ENCODE peak calls at places on chromosomes 12 and 14, in six cellular contexts. One of them, this sample, is unnamed.

GRCh38 chr12:84874125-84874824 is 38.3 kb downstream of the SLC6A15 start:
- DNase-seq in trophoblast cell: peak; percentile 80
- DNase-seq in IMR-90: peak; percentile 60
- DNase-seq in mesendoderm: peak; percentile 50
- DNase-seq in H1: no peak
- DNase-seq in mesenchymal stem cell: peak; percentile 74
- DNase-seq in this sample: peak; percentile 55

GRCh38 chr12:94312388-94312787 is 147.3 kb downstream of the CEP83 start:
- DNase-seq in IMR-90: no peak
- DNase-seq in mesendoderm: no peak
- DNase-seq in H1: no peak
- DNase-seq in mesenchymal stem cell: no peak
- DNase-seq in trophoblast cell: no peak
- DNase-seq in this sample: no peak

GRCh38 chr12:93851245-93851665 is 174.1 kb downstream of the CRADD start:
- DNase-seq in mesenchymal stem cell: no peak
- DNase-seq in IMR-90: no peak
- DNase-seq in H1: no peak
- DNase-seq in trophoblast cell: no peak
- DNase-seq in mesendoderm: no peak
- DNase-seq in this sample: no peak

GRCh38 chr14:105340821-105341408 is 26.4 kb downstream of the PACS2 start:
- DNase-seq in IMR-90: peak; percentile 11
- DNase-seq in trophoblast cell: no peak
- DNase-seq in mesenchymal stem cell: no peak
- DNase-seq in H1: no peak
- DNase-seq in mesendoderm: no peak
- DNase-seq in this sample: no peak

GRCh38 chr14:75979071-75979571 is 2.7 kb downstream of the TGFB3 start:
- DNase-seq in mesendoderm: peak; percentile 57
- DNase-seq in IMR-90: peak; percentile 38
- DNase-seq in mesenchymal stem cell: peak; percentile 18
- DNase-seq in H1: peak; percentile 74
- DNase-seq in trophoblast cell: peak; percentile 8
- DNase-seq in this sample: no peak

GRCh38 chr12:7403466-7403865 is 40.5 kb downstream of the CD163L1 start:
- DNase-seq in mesenchymal stem cell: no peak
- DNase-seq in trophoblast cell: no peak
- DNase-seq in H1: no peak
- DNase-seq in IMR-90: peak; percentile 4
- DNase-seq in mesendoderm: no peak
- DNase-seq in this sample: no peak

GRCh38 chr12:68538722-68539614 is 71.7 kb upstream of the RAP1B start:
- DNase-seq in H1: peak; percentile 51
- DNase-seq in trophoblast cell: peak; percentile 7
- DNase-seq in mesenchymal stem cell: peak; percentile 58
- DNase-seq in IMR-90: peak; percentile 26
- DNase-seq in mesendoderm: peak; percentile 87
- DNase-seq in this sample: no peak

GRCh38 chr12:67772276-67773169 is 124.0 kb downstream of the DYRK2 start:
- DNase-seq in H1: peak; percentile 64
- DNase-seq in mesendoderm: peak; percentile 100
- DNase-seq in IMR-90: peak; percentile 76
- DNase-seq in trophoblast cell: no peak
- DNase-seq in mesenchymal stem cell: peak; percentile 87
- DNase-seq in this sample: peak; percentile 62

GRCh38 chr14:92403981-92404380 is 81.0 kb downstream of the SLC24A4 start:
- DNase-seq in IMR-90: no peak
- DNase-seq in H1: no peak
- DNase-seq in trophoblast cell: no peak
- DNase-seq in mesenchymal stem cell: no peak
- DNase-seq in mesendoderm: no peak
- DNase-seq in this sample: no peak

GRCh38 chr12:122124370-122124769 is 45.8 kb downstream of the MLXIP start:
- DNase-seq in mesenchymal stem cell: no peak
- DNase-seq in IMR-90: no peak
- DNase-seq in trophoblast cell: no peak
- DNase-seq in H1: no peak
- DNase-seq in mesendoderm: no peak
- DNase-seq in this sample: no peak

GRCh38 chr12:65510584-65511050 is 232.1 kb downstream of the MSRB3 start:
- DNase-seq in mesendoderm: peak; percentile 69
- DNase-seq in mesenchymal stem cell: no peak
- DNase-seq in trophoblast cell: no peak
- DNase-seq in IMR-90: no peak
- DNase-seq in H1: peak; percentile 71
- DNase-seq in this sample: peak; percentile 92

GRCh38 chr12:79566452-79566851 is 124.3 kb downstream of the PAWR start:
- DNase-seq in trophoblast cell: no peak
- DNase-seq in IMR-90: peak; percentile 24
- DNase-seq in H1: no peak
- DNase-seq in mesenchymal stem cell: peak; percentile 69
- DNase-seq in mesendoderm: no peak
- DNase-seq in this sample: no peak

GRCh38 chr12:124556896-124557501 is 10.4 kb downstream of the NCOR2 start:
- DNase-seq in trophoblast cell: no peak
- DNase-seq in H1: no peak
- DNase-seq in mesenchymal stem cell: peak; percentile 69
- DNase-seq in mesendoderm: no peak
- DNase-seq in IMR-90: no peak
- DNase-seq in this sample: no peak

GRCh38 chr14:89485264-89485663 is 68.2 kb upstream of the FOXN3 start:
- DNase-seq in IMR-90: no peak
- DNase-seq in mesendoderm: no peak
- DNase-seq in trophoblast cell: no peak
- DNase-seq in mesenchymal stem cell: no peak
- DNase-seq in H1: no peak
- DNase-seq in this sample: no peak

GRCh38 chr12:50525422-50525821 is 20.6 kb downstream of the DIP2B start:
- DNase-seq in mesenchymal stem cell: no peak
- DNase-seq in IMR-90: no peak
- DNase-seq in H1: no peak
- DNase-seq in trophoblast cell: no peak
- DNase-seq in mesendoderm: no peak
- DNase-seq in this sample: no peak

GRCh38 chr14:91164676-91165075 is 50.8 kb downstream of the DGLUCY start:
- DNase-seq in IMR-90: no peak
- DNase-seq in mesenchymal stem cell: no peak
- DNase-seq in H1: no peak
- DNase-seq in mesendoderm: no peak
- DNase-seq in trophoblast cell: peak; percentile 73
- DNase-seq in this sample: no peak

GRCh38 chr14:69615471-69616407 is 4.3 kb downstream of the SUSD6 start:
- DNase-seq in H1: no peak
- DNase-seq in IMR-90: peak; percentile 84
- DNase-seq in mesenchymal stem cell: peak; percentile 72
- DNase-seq in trophoblast cell: peak; percentile 28
- DNase-seq in mesendoderm: no peak
- DNase-seq in this sample: no peak

GRCh38 chr14:93089501-93090269 is 26.0 kb downstream of the ITPK1 start:
- DNase-seq in H1: no peak
- DNase-seq in mesendoderm: peak; percentile 75
- DNase-seq in trophoblast cell: no peak
- DNase-seq in IMR-90: no peak
- DNase-seq in mesenchymal stem cell: no peak
- DNase-seq in this sample: no peak

GRCh38 chr12:132566551-132567131 is 43.7 kb downstream of the LRCOL1 start:
- DNase-seq in H1: no peak
- DNase-seq in mesenchymal stem cell: no peak
- DNase-seq in mesendoderm: no peak
- DNase-seq in IMR-90: no peak
- DNase-seq in trophoblast cell: no peak
- DNase-seq in this sample: no peak

GRCh38 chr12:129304532-129304931 is 451.3 kb downstream of the GLT1D1 start:
- DNase-seq in mesendoderm: peak; percentile 77
- DNase-seq in IMR-90: no peak
- DNase-seq in mesenchymal stem cell: no peak
- DNase-seq in H1: no peak
- DNase-seq in trophoblast cell: no peak
- DNase-seq in this sample: no peak

GRCh38 chr14:70045715-70046535 is 142.8 kb downstream of the SLC8A3 start:
- DNase-seq in trophoblast cell: peak; percentile 80
- DNase-seq in H1: peak; percentile 86
- DNase-seq in mesendoderm: peak; percentile 85
- DNase-seq in mesenchymal stem cell: peak; percentile 50
- DNase-seq in IMR-90: peak; percentile 48
- DNase-seq in this sample: peak; percentile 55

GRCh38 chr14:69460093-69460701 is 24.3 kb upstream of the PLEKHD1 start:
- DNase-seq in mesenchymal stem cell: peak; percentile 92
- DNase-seq in IMR-90: peak; percentile 95
- DNase-seq in mesendoderm: peak; percentile 62
- DNase-seq in trophoblast cell: peak; percentile 92
- DNase-seq in H1: no peak
- DNase-seq in this sample: no peak

GRCh38 chr14:68363841-68364711 is 428.8 kb downstream of the ZFP36L1 start:
- DNase-seq in mesenchymal stem cell: peak; percentile 94
- DNase-seq in mesendoderm: peak; percentile 97
- DNase-seq in IMR-90: peak; percentile 62
- DNase-seq in trophoblast cell: no peak
- DNase-seq in H1: peak; percentile 81
- DNase-seq in this sample: peak; percentile 92

GRCh38 chr12:20415013-20415412 is 46.7 kb downstream of the PDE3A start:
- DNase-seq in mesendoderm: no peak
- DNase-seq in trophoblast cell: no peak
- DNase-seq in mesenchymal stem cell: peak; percentile 29
- DNase-seq in IMR-90: no peak
- DNase-seq in H1: no peak
- DNase-seq in this sample: no peak

GRCh38 chr14:93538411-93538810 is 107.7 kb downstream of the UNC79 start:
- DNase-seq in H1: peak; percentile 61
- DNase-seq in IMR-90: peak; percentile 2
- DNase-seq in trophoblast cell: no peak
- DNase-seq in mesendoderm: peak; percentile 88
- DNase-seq in mesenchymal stem cell: no peak
- DNase-seq in this sample: no peak

GRCh38 chr12:122888232-122888752 is 7.6 kb downstream of the VPS37B start:
- DNase-seq in trophoblast cell: peak; percentile 94
- DNase-seq in mesendoderm: peak; percentile 95
- DNase-seq in mesenchymal stem cell: peak; percentile 85
- DNase-seq in IMR-90: peak; percentile 69
- DNase-seq in H1: no peak
- DNase-seq in this sample: no peak

GRCh38 chr12:27615331-27615891 is 80.8 kb upstream of the REP15 start:
- DNase-seq in IMR-90: peak; percentile 56
- DNase-seq in mesenchymal stem cell: peak; percentile 80
- DNase-seq in trophoblast cell: peak; percentile 82
- DNase-seq in mesendoderm: peak; percentile 70
- DNase-seq in H1: no peak
- DNase-seq in this sample: no peak

GRCh38 chr12:96471368-96472040 is 17.9 kb upstream of the CFAP54 start:
- DNase-seq in mesenchymal stem cell: peak; percentile 49
- DNase-seq in H1: no peak
- DNase-seq in IMR-90: peak; percentile 82
- DNase-seq in trophoblast cell: no peak
- DNase-seq in mesendoderm: no peak
- DNase-seq in this sample: no peak

GRCh38 chr12:124511259-124511985 is 56.0 kb downstream of the NCOR2 start:
- DNase-seq in mesendoderm: no peak
- DNase-seq in H1: no peak
- DNase-seq in trophoblast cell: no peak
- DNase-seq in mesenchymal stem cell: no peak
- DNase-seq in IMR-90: no peak
- DNase-seq in this sample: no peak

GRCh38 chr14:93951798-93952540 is 24.4 kb downstream of the ASB2 start:
- DNase-seq in mesendoderm: no peak
- DNase-seq in trophoblast cell: no peak
- DNase-seq in mesenchymal stem cell: no peak
- DNase-seq in IMR-90: peak; percentile 7
- DNase-seq in H1: no peak
- DNase-seq in this sample: no peak

GRCh38 chr14:61406670-61407069 is 85.3 kb downstream of the PRKCH start:
- DNase-seq in mesenchymal stem cell: no peak
- DNase-seq in trophoblast cell: peak; percentile 69
- DNase-seq in H1: no peak
- DNase-seq in IMR-90: no peak
- DNase-seq in mesendoderm: peak; percentile 73
- DNase-seq in this sample: no peak

DNA sequence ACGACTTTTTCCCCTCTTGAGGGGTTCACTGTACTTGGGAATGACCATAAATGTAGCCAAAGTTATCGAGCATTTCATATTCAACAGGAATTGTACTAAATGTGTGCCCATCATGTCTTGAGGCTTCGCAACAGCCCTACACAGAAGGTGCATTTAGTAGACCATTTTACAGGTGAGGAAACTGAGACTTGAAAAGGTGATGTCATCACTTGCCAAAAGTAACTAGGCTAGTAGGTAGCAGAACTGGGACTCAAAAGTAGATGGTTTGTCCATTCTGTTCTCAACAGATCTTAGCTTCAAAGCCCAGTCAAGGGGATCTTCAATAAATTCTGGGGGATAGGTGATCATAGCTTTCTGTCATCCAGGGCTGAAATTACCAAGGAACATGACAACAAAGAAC is 782.2 kb downstream of the MED13L start:
- DNase-seq in mesenchymal stem cell: no peak
- DNase-seq in IMR-90: no peak
- DNase-seq in mesendoderm: no peak
- DNase-seq in trophoblast cell: no peak
- DNase-seq in H1: no peak
- DNase-seq in this sample: no peak
- H3K79me1 ChIP-seq in mesenchymal stem cell: no peaks in the 10 kb centered on the region
- H3K79me1 ChIP-seq in IMR-90: no peaks in the 10 kb centered on the region
- H3K79me1 ChIP-seq in mesendoderm: no peaks in the 10 kb centered on the region
- H3K79me1 ChIP-seq in trophoblast cell: no peaks in the 10 kb centered on the region
- H3K79me1 ChIP-seq in H1: no peaks in the 10 kb centered on the region
- H3K79me1 ChIP-seq in this sample: no peaks in the 10 kb centered on the region

DNA sequence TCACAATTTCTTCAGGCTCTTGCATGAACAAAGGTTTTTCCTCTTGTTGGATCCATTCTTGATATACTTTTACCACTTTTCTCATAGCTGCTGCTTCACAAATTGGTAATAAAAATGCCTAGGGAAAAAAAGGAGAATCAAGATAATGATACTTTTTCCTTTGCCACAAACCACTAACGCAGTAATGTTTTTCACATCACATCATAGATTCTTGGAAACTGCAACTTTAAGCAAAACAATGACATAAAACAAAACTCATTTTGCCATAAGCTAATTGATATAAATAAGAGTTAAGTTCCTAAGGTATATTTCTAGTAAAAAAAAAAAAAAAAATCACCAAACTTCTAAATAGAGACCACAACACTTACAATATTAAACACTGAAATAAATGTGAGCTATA is 66.6 kb downstream of the RALGAPA1 start:
- DNase-seq in mesendoderm: no peak
- DNase-seq in trophoblast cell: no peak
- DNase-seq in IMR-90: no peak
- DNase-seq in H1: no peak
- DNase-seq in mesenchymal stem cell: no peak
- DNase-seq in this sample: no peak
- H3K36me3 ChIP-seq in mesendoderm: no peaks in the 10 kb centered on the region
- H3K36me3 ChIP-seq in trophoblast cell: peaks cover 4% of the 10 kb centered on the region
- H3K36me3 ChIP-seq in IMR-90: peaks cover 5% of the 10 kb centered on the region
- H3K36me3 ChIP-seq in H1: no peaks in the 10 kb centered on the region
- H3K36me3 ChIP-seq in mesenchymal stem cell: peaks cover 3% of the 10 kb centered on the region
- H3K36me3 ChIP-seq in this sample: no peaks in the 10 kb centered on the region

GRCh38 chr12:105142259-105142658 is 34.7 kb downstream of the WASHC4 start:
- DNase-seq in H1: no peak
- DNase-seq in mesendoderm: no peak
- DNase-seq in mesenchymal stem cell: no peak
- DNase-seq in trophoblast cell: no peak
- DNase-seq in IMR-90: no peak
- DNase-seq in this sample: no peak
- H3K79me1 ChIP-seq in H1: no peaks in the 10 kb centered on the region
- H3K79me1 ChIP-seq in mesendoderm: no peaks in the 10 kb centered on the region
- H3K79me1 ChIP-seq in mesenchymal stem cell: peaks cover 2% of the 10 kb centered on the region
- H3K79me1 ChIP-seq in trophoblast cell: no peaks in the 10 kb centered on the region
- H3K79me1 ChIP-seq in IMR-90: peaks cover 3% of the 10 kb centered on the region
- H3K79me1 ChIP-seq in this sample: no peaks in the 10 kb centered on the region

GRCh38 chr14:81480741-81481140 is 52.9 kb downstream of the SEL1L start:
- DNase-seq in mesenchymal stem cell: no peak
- DNase-seq in trophoblast cell: no peak
- DNase-seq in mesendoderm: no peak
- DNase-seq in IMR-90: no peak
- DNase-seq in H1: no peak
- DNase-seq in this sample: no peak
- H3K36me3 ChIP-seq in mesenchymal stem cell: peaks cover 24% of the 10 kb centered on the region
- H3K36me3 ChIP-seq in trophoblast cell: peaks cover 10% of the 10 kb centered on the region
- H3K36me3 ChIP-seq in mesendoderm: peaks cover 5% of the 10 kb centered on the region
- H3K36me3 ChIP-seq in IMR-90: peaks cover 35% of the 10 kb centered on the region
- H3K36me3 ChIP-seq in H1: peaks cover 3% of the 10 kb centered on the region
- H3K36me3 ChIP-seq in this sample: peaks cover 91% of the 10 kb centered on the region